ENCODE peak calls at places on chromosomes 3 and 15, in eight cellular contexts. B is Panc1, N is HepG2, X is GM23338, K is SK-N-SH, P is K562, Y is HCT116, I is GM12878. H is an unnamed sample. For H3K27me3, the result is how much of the 10 kb centered on the place peaks cover.

GRCh38 chr3:179098388-179099077 is 26.9 kb upstream of the ZMAT3 start:
- DNase-seq in X (no peak), K (no peak), B (no peak), I (no peak), N (no peak), Y (no peak), P (peak), H (no peak)

GRCh38 chr3:40980467-40980866 is 218.8 kb upstream of the CTNNB1 start:
- DNase-seq in K (no peak), I (no peak), B (no peak), Y (no peak), P (no peak), N (no peak), X (no peak), H (no peak)

GRCh38 chr3:170290194-170290593 is 67.3 kb upstream of the SKIL start:
- DNase-seq in I (no peak), Y (no peak), N (no peak), X (no peak), K (no peak), P (no peak), B (no peak), H (no peak)

GRCh38 chr3:38136272-38136806 is 588 bp downstream of the ACAA1 start:
- DNase-seq in B (no peak), K (peak), I (no peak), P (peak), N (no peak), Y (no peak), X (peak), H (no peak)

GRCh38 chr15:48330045-48330840 is 986 bp upstream of the DUT start:
- DNase-seq in X (peak), K (no peak), B (no peak), Y (no peak), P (no peak), N (no peak), I (no peak), H (no peak)

GRCh38 chr3:83877909-83878308 is 1080.9 kb upstream of the CADM2 start:
- DNase-seq in K (no peak), X (no peak), P (no peak), Y (no peak), I (no peak), N (no peak), B (no peak), H (no peak)

GRCh38 chr3:129890891-129891290 is 2.6 kb downstream of the TMCC1 start:
- DNase-seq in B (no peak), I (no peak), X (no peak), Y (no peak), N (peak), K (no peak), P (no peak), H (no peak)

GRCh38 chr3:140319801-140320200 is 358.1 kb upstream of the TRIM42 start:
- DNase-seq in Y (no peak), N (no peak), K (no peak), X (no peak), P (no peak), I (no peak), B (no peak), H (no peak)

GRCh38 chr3:196012481-196012880 is 69.4 kb downstream of the TFRC start:
- DNase-seq in I (no peak), B (no peak), N (no peak), Y (no peak), X (no peak), P (no peak), K (no peak), H (no peak)

GRCh38 chr3:197475514-197475913 is 80.3 kb downstream of the BDH1 start:
- DNase-seq in Y (no peak), P (no peak), K (no peak), X (no peak), N (no peak), I (no peak), B (no peak), H (no peak)

GRCh38 chr15:76337739-76338554 is 1.4 kb downstream of the ISL2 start:
- DNase-seq in I (no peak), B (no peak), X (peak), K (peak), Y (no peak), N (no peak), P (peak), H (peak)

GRCh38 chr3:183178833-183179549 is 16.5 kb upstream of the LAMP3 start:
- DNase-seq in N (no peak), Y (no peak), B (no peak), K (peak), P (peak), X (peak), I (no peak), H (peak)

GRCh38 chr3:59422312-59422711 is 372.5 kb upstream of the CFAP20DC start:
- DNase-seq in P (no peak), K (no peak), B (no peak), I (no peak), X (no peak), N (no peak), Y (no peak), H (no peak)

GRCh38 chr3:135871311-135871710 is 94.2 kb upstream of the PPP2R3A start:
- DNase-seq in X (no peak), I (no peak), K (no peak), P (no peak), Y (no peak), B (no peak), N (no peak), H (no peak)

GRCh38 chr15:78944202-78944625 is 632 bp downstream of the CTSH start:
- DNase-seq in P (peak), N (no peak), I (no peak), X (no peak), K (no peak), B (no peak), Y (no peak), H (no peak)

GRCh38 chr3:156682963-156683362 is 8.6 kb downstream of the TIPARP start:
- DNase-seq in P (no peak), Y (no peak), I (no peak), K (no peak), B (no peak), N (no peak), X (no peak), H (no peak)
- H3K27ac ChIP-seq in P (no peak), Y (no peak), I (no peak), K (no peak), B (no peak), N (no peak), X (no peak), H (no peak)

GRCh38 chr15:39584662-39585393 is 3.9 kb downstream of the THBS1 start:
- DNase-seq in I (no peak), N (no peak), X (no peak), B (no peak), K (no peak), Y (no peak), P (no peak), H (no peak)
- H3K27me3 ChIP-seq in I (under half), N (under half), X (under half), B (under half), K (under half), Y (under half), P (half or more), H (under half)

GRCh38 chr15:38251726-38252480 is 733 bp upstream of the SPRED1 start:
- DNase-seq in Y (peak), B (peak), P (peak), K (peak), N (peak), X (peak), I (peak), H (peak)
- TF ChIP-seq REST in Y (no peak), B (peak), P (no peak), K (no peak), N (peak), X (no peak), I (no peak), H (no peak)

DNA sequence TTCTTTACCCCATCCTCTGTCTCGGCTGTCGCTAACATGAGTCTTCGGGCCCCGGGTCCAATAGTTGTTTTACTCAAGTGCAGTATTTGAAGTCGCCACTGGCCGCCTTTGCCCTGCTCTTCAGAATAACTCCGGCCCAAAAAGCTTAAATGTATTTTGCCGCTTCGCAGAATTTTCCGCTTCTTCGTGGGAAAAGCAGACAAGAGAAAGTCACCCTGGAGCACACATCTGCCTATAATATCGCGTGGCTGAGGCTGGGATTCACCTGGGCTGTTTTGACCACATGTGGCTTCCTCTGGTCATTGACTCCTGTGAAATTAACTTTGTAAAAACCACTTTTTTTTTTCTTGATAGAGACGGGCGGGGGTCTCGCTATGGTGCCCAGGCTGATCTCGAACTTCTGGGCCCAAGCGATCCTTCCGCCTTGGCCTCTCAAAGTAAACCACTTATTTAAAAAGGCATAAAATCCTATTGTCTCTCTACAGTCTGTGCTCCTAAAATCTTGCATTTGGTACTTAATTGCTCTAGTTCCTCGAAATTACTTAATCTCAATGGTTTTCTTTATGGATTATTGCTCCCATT is 707 bp downstream of the CNOT10 start:
- DNase-seq in B (no peak), X (no peak), Y (no peak), I (no peak), N (peak), P (no peak), K (no peak), H (peak)
- H3K27ac ChIP-seq in B (peak), X (peak), Y (peak), I (peak), N (peak), P (peak), K (peak), H (peak)

DNA sequence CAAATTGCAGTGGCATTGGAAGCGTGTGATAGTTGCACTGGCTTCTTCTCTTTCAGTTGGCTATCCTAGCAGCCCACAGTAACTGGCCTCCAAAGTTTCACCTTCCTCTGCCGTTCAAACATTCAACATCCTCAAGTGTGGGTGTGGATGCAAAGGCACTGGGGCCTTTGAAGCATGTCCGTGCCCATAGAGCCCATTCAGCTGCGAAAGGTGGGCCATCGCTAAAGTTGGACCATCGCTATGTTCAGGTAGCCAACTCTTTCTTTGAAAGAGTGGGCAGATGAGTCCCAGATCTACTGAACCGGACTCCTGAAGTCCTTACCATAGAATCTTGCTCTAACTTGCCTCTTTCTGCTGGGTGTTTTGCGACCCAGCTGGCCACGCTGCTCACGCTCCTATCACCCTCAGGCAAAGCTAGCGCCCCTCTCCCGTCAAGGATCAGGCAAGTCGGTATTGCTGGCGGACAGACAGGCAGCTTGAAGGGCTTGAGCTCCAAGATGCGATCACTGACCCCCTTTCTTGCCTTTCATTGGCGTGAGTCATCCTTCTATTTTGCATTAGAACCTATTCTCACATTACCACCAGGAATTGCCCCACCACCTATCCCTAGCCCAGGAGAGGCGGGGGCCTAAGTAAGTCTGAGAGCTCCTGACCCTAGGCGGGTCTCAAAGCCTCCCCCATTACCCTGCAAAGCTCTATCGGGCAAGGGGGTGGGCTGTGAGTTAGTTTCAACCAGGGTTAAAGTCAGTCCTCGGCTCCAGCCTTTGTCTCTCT is 28.7 kb downstream of the ZIC4 start:
- DNase-seq in B (no peak), N (no peak), P (no peak), Y (no peak), X (peak), K (no peak), I (no peak), H (no peak)
- H3K27me3 ChIP-seq in B (under half), N (under half), P (under half), Y (under half), X (half or more), K (under half), I (under half), H (under half)